ENCODE peak calls at places on chromosomes 4 and X, in four cellular contexts. S, D, A and Z are unnamed samples.

GRCh38 chr4:40180356-40180755 is 16.5 kb upstream of the RHOH start:
- DNase-seq in S (no peak), D (peak), A (no peak), Z (peak)

GRCh38 chr4:114396808-114397207 is 201.8 kb upstream of the UGT8 start:
- DNase-seq in S (no peak), D (no peak), A (no peak), Z (no peak)

GRCh38 chr4:3679071-3679825 is 86.9 kb upstream of the ADRA2C start:
- DNase-seq in S (peak), D (no peak), A (no peak), Z (no peak)

GRCh38 chr4:84418032-84418709 is 80.9 kb downstream of the NKX6-1 start:
- DNase-seq in S (no peak), D (no peak), A (no peak), Z (no peak)

GRCh38 chr4:4856071-4857000 is 3.1 kb upstream of the MSX1 start:
- DNase-seq in S (no peak), D (no peak), A (no peak), Z (peak)

GRCh38 chrX:103464071-103464773 is 55.1 kb downstream of the RAB40A start:
- DNase-seq in S (peak), D (peak), A (no peak), Z (peak)

GRCh38 chrX:39891781-39892180 is 206.0 kb downstream of the BCOR start:
- DNase-seq in S (no peak), D (no peak), A (no peak), Z (no peak)

GRCh38 chr4:47143261-47143660 is 111.9 kb downstream of the GABRB1 start:
- DNase-seq in S (no peak), D (no peak), A (no peak), Z (peak)

GRCh38 chr4:86594559-86595425 is 677 bp downstream of the PTPN13 start:
- DNase-seq in S (peak), D (peak), A (peak), Z (peak)

GRCh38 chrX:78658851-78659744 is at the start of gene RTL3:
- DNase-seq in S (no peak), D (peak), A (no peak), Z (peak)

GRCh38 chr4:157792716-157793115 is 380.1 kb downstream of the GASK1B start:
- DNase-seq in S (no peak), D (no peak), A (no peak), Z (no peak)

GRCh38 chr4:76681996-76682395 is 215.9 kb downstream of the SOWAHB start:
- DNase-seq in S (no peak), D (no peak), A (no peak), Z (no peak)

GRCh38 chrX:134886201-134886600 is 104.6 kb upstream of the SMIM10 start:
- DNase-seq in S (no peak), D (peak), A (no peak), Z (peak)

GRCh38 chrX:20947411-20947912 is 426.8 kb upstream of the CNKSR2 start:
- DNase-seq in S (no peak), D (no peak), A (no peak), Z (no peak)

GRCh38 chr4:88244821-88245579 is 39.4 kb downstream of the PPM1K start:
- DNase-seq in S (no peak), D (no peak), A (no peak), Z (no peak)

GRCh38 chr4:66855956-66856355 is 689.3 kb downstream of the CENPC start:
- DNase-seq in S (no peak), D (no peak), A (no peak), Z (no peak)

GRCh38 chrX:18426004-18426320 is 554 bp downstream of the CDKL5 start:
- DNase-seq in S (no peak), D (no peak), A (no peak), Z (no peak)
- H3K18ac ChIP-seq in S (no peak), D (no peak), A (no peak), Z (no peak)

DNA sequence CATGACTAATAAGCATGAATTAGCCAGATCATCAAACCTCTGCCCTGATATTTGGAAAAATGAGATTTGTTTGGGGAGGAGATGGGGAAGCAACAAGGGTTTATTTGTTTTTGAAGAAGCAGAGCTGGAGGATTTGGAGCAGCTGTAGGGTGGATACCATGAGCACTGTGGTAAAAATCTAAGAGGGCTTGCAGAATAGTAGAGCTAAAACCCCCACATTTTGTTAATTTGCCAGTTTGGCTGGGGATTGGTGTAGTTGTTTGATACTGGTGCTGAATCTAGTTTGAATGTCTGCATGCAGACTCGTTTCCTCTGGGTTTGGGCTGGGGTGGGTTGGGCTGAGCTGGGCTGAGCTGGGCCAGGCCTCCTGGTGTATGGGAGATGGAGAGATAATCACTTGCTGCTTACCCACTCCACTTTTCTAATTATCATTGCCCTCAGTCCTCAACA is 43.7 kb downstream of the SMAD1 start:
- DNase-seq in S (no peak), D (peak), A (no peak), Z (no peak)
- H3K18ac ChIP-seq in S (no peak), D (peak), A (no peak), Z (peak)

GRCh38 chr4:182242793-182243192 is 409 bp upstream of the TENM3 start:
- DNase-seq in S (no peak), D (peak), A (no peak), Z (peak)
- H3K18ac ChIP-seq in S (no peak), D (peak), A (no peak), Z (no peak)

GRCh38 chr4:25970691-25971427 is 56.8 kb downstream of the SMIM20 start:
- DNase-seq in S (no peak), D (no peak), A (no peak), Z (peak)
- H3K18ac ChIP-seq in S (no peak), D (no peak), A (peak), Z (no peak)

GRCh38 chr4:53422367-53422766 is 44.9 kb downstream of the FIP1L1 start:
- DNase-seq in S (no peak), D (no peak), A (no peak), Z (no peak)
- H3K18ac ChIP-seq in S (no peak), D (no peak), A (no peak), Z (no peak)